ENCODE peak calls at places on chromosomes 7 and 10, in seven cellular contexts. I is AG10803, G is left cardiac atrium, Y is choroid plexus epithelial cell, L is T-helper 1 cell, U is AG08396, H is immature natural killer cell. K is an unnamed sample.

GRCh38 chr7:1271656-1272055 is 39.0 kb downstream of the UNCX start:
- DNase-seq in H (no peak), L (no peak), I (no peak), Y (no peak), U (no peak), G (no peak), K (no peak)

GRCh38 chr7:92987543-92987942 is 130.2 kb downstream of the SAMD9 start:
- DNase-seq in H (no peak), U (no peak), I (peak), G (no peak), L (no peak), Y (peak), K (no peak)

GRCh38 chr10:76089626-76090185 is 658.3 kb downstream of the LRMDA start:
- DNase-seq in Y (no peak), H (no peak), I (no peak), U (no peak), L (no peak), G (no peak), K (no peak)

GRCh38 chr7:47816647-47817046 is 131.6 kb downstream of the PKD1L1 start:
- DNase-seq in Y (no peak), G (peak), U (peak), I (peak), L (no peak), H (no peak), K (no peak)

GRCh38 chr10:65325913-65326312 is 1599.9 kb upstream of the LRRTM3 start:
- DNase-seq in H (no peak), U (no peak), Y (no peak), G (no peak), I (no peak), L (no peak), K (no peak)

GRCh38 chr10:103500481-103500880 is 7.0 kb downstream of the NEURL1 start:
- DNase-seq in U (no peak), G (no peak), Y (no peak), I (no peak), H (no peak), L (no peak), K (no peak)

GRCh38 chr7:46478046-46478445 is 557.0 kb upstream of the IGFBP3 start:
- DNase-seq in H (no peak), Y (peak), I (peak), U (peak), L (no peak), G (no peak), K (no peak)

GRCh38 chr10:18949391-18949790 is 99.2 kb upstream of the MALRD1 start:
- DNase-seq in U (no peak), I (no peak), H (no peak), G (no peak), Y (peak), L (no peak), K (no peak)

GRCh38 chr10:58919927-58920654 is 256.4 kb upstream of the PHYHIPL start:
- DNase-seq in Y (peak), I (peak), L (no peak), U (peak), G (no peak), H (no peak), K (no peak)

GRCh38 chr10:70537398-70538194 is 59.0 kb downstream of the PALD1 start:
- DNase-seq in Y (no peak), U (no peak), I (no peak), L (no peak), H (no peak), G (no peak), K (no peak)

GRCh38 chr10:131180941-131181855 is 130.3 kb downstream of the TCERG1L start:
- DNase-seq in I (no peak), Y (no peak), L (no peak), H (no peak), G (no peak), U (no peak), K (no peak)

GRCh38 chr10:600234-600633 is 89.2 kb downstream of the DIP2C start:
- DNase-seq in U (no peak), I (no peak), L (no peak), H (no peak), G (no peak), Y (no peak), K (no peak)